ENCODE peak calls at places on chromosomes 11 and 22, in nine cellular contexts. J, Q, I, P, T, K, H, W and G are unnamed samples.

GRCh38 chr11:78417888-78418583 is 416 bp upstream of the GAB2 start:
- DNase-seq in I (peak), Q (peak), T (peak), K (peak), P (peak), H (peak), J (peak), W (peak), G (peak)

GRCh38 chr11:20250644-20251247 is 90.5 kb upstream of the DBX1 start:
- DNase-seq in K (no peak), W (no peak), Q (no peak), P (no peak), I (no peak), J (no peak), T (no peak), H (no peak), G (no peak)

GRCh38 chr22:20268350-20269012 is 363 bp upstream of the RTN4R start:
- DNase-seq in J (peak), Q (peak), T (peak), I (no peak), K (peak), P (peak), H (no peak), W (peak), G (peak)

GRCh38 chr22:39021552-39022250 is 774 bp downstream of the APOBEC3D start:
- DNase-seq in I (no peak), H (no peak), K (no peak), W (no peak), Q (no peak), J (peak), P (no peak), T (no peak), G (no peak)

GRCh38 chr11:110059706-110060430 is 33.3 kb upstream of the ZC3H12C start:
- DNase-seq in J (no peak), T (no peak), W (peak), Q (peak), P (no peak), I (no peak), K (no peak), H (no peak), G (peak)

GRCh38 chr22:22397292-22397870 is 111.2 kb downstream of the ZNF280B start:
- DNase-seq in H (no peak), I (no peak), J (no peak), T (no peak), W (no peak), P (no peak), K (no peak), Q (peak), G (peak)

GRCh38 chr11:37788141-37788877 is 1190.3 kb upstream of the RAG2 start:
- DNase-seq in W (no peak), Q (peak), K (no peak), H (no peak), T (no peak), J (no peak), I (no peak), P (peak), G (peak)

GRCh38 chr11:79082280-79082679 is 358.6 kb downstream of the TENM4 start:
- DNase-seq in H (no peak), Q (no peak), K (no peak), T (no peak), P (no peak), I (no peak), J (no peak), W (no peak), G (no peak)

GRCh38 chr22:49807780-49808708 is 19.6 kb downstream of the BRD1 start:
- DNase-seq in J (peak), T (no peak), Q (no peak), K (no peak), P (no peak), W (no peak), H (no peak), I (no peak), G (no peak)

GRCh38 chr11:78094250-78094649 is 14.6 kb upstream of the NDUFC2 start:
- DNase-seq in W (no peak), P (no peak), K (no peak), Q (no peak), T (no peak), I (no peak), H (no peak), J (peak), G (no peak)

GRCh38 chr11:36699271-36699670 is 101.2 kb upstream of the RAG2 start:
- DNase-seq in Q (no peak), W (no peak), T (no peak), J (no peak), P (no peak), I (no peak), H (no peak), K (no peak), G (peak)

GRCh38 chr11:33452806-33453205 is 195.6 kb downstream of the HIPK3 start:
- DNase-seq in T (no peak), P (peak), W (peak), K (no peak), Q (peak), J (no peak), H (no peak), I (no peak), G (peak)